ENCODE peak calls at places on chromosomes 13 and 19, in five cellular contexts. F is WTC11, Z is mesothelial cell of epicardium, M is PC-3, S is right lobe of liver. G is an unnamed sample.

GRCh38 chr13:93418398-93418797 is 191.8 kb downstream of the GPC6 start:
- DNase-seq in S (no peak), M (no peak), Z (no peak), F (no peak), G (no peak)

GRCh38 chr19:55109527-55110291 is 7.7 kb downstream of the PPP1R12C start:
- DNase-seq in F (no peak), S (peak), Z (no peak), M (no peak), G (no peak)

GRCh38 chr13:91185294-91185863 is 162.1 kb upstream of the MIR17HG start:
- DNase-seq in F (no peak), M (peak), S (no peak), Z (no peak), G (no peak)

GRCh38 chr13:50707533-50708096 is 135.9 kb downstream of the DLEU7 start:
- DNase-seq in F (no peak), S (no peak), M (no peak), Z (no peak), G (no peak)

GRCh38 chr13:100564444-100565223 is 24.0 kb downstream of the GGACT start:
- DNase-seq in F (no peak), Z (no peak), M (no peak), S (no peak), G (no peak)

GRCh38 chr13:25440081-25440480 is 68.3 kb downstream of the ATP8A2 start:
- DNase-seq in Z (no peak), M (no peak), F (no peak), S (no peak), G (no peak)

GRCh38 chr13:65656740-65657329 is 1573.3 kb downstream of the PCDH9 start:
- DNase-seq in M (peak), Z (no peak), S (no peak), F (no peak), G (no peak)

GRCh38 chr19:45401815-45402468 is 2.9 kb downstream of the PPP1R13L start:
- DNase-seq in F (no peak), S (no peak), M (no peak), Z (no peak), G (no peak)

GRCh38 chr19:58056861-58057260 is 2.2 kb upstream of the ZNF135 start:
- DNase-seq in F (no peak), S (no peak), Z (no peak), M (no peak), G (no peak)

GRCh38 chr19:1307320-1307719 is 21.6 kb downstream of the EFNA2 start:
- DNase-seq in F (no peak), M (no peak), S (no peak), Z (no peak), G (no peak)

DNA sequence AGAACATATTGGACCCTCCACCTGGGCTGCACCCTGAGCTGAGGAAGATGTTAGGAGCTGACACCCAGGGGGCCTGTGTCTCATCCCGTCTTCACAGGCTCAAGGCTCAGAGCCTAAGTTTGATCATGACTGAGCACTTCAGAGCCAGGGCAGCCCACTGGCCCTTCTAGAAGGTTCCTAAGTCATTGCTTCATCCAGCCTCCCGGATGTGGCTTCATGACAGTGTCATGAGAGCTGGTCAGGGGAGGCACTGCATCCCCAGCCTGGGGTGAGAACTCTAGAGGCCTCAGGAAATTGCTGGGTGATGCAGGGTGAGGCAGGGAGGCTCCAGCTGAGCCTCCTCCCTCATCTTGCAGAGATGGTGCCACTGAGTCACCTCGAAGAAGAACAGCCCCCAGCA is 24.9 kb upstream of the PIK3R2 start:
- DNase-seq in M (peak), S (no peak), F (no peak), Z (no peak), G (no peak)
- TF ChIP-seq CTCF in M (no peak), S (no peak), F (no peak), Z (no peak), G (no peak)

GRCh38 chr19:51402117-51402516 is 11.7 kb upstream of the C19orf84 start:
- DNase-seq in M (no peak), Z (no peak), S (no peak), F (no peak), G (no peak)

GRCh38 chr19:51410950-51411748 is 6.3 kb downstream of the SIGLEC10 start:
- DNase-seq in M (peak), Z (no peak), S (no peak), F (no peak), G (no peak)

GRCh38 chr19:51407631-51408131 is 9.8 kb downstream of the SIGLEC10 start:
- DNase-seq in S (no peak), M (peak), Z (no peak), F (peak), G (no peak)
- TF ChIP-seq CTCF in S (peak), M (peak), Z (no peak), F (peak), G (peak)

GRCh38 chr13:39881383-39881782 is 225.9 kb downstream of the COG6 start:
- DNase-seq in M (no peak), Z (no peak), F (no peak), S (no peak), G (no peak)

GRCh38 chr13:39881887-39882286 is 226.4 kb downstream of the COG6 start:
- DNase-seq in Z (no peak), M (no peak), F (no peak), S (no peak), G (no peak)

GRCh38 chr13:39876258-39876657 is 220.8 kb downstream of the COG6 start:
- DNase-seq in S (no peak), M (peak), F (no peak), Z (no peak), G (no peak)

GRCh38 chr13:39877134-39877533 is 221.7 kb downstream of the COG6 start:
- DNase-seq in F (no peak), Z (no peak), S (no peak), M (no peak), G (no peak)

GRCh38 chr13:39879286-39880035 is 224.0 kb downstream of the COG6 start:
- DNase-seq in M (no peak), F (no peak), Z (no peak), S (no peak), G (no peak)
- TF ChIP-seq CTCF in M (no peak), F (no peak), Z (no peak), S (no peak), G (no peak)

DNA sequence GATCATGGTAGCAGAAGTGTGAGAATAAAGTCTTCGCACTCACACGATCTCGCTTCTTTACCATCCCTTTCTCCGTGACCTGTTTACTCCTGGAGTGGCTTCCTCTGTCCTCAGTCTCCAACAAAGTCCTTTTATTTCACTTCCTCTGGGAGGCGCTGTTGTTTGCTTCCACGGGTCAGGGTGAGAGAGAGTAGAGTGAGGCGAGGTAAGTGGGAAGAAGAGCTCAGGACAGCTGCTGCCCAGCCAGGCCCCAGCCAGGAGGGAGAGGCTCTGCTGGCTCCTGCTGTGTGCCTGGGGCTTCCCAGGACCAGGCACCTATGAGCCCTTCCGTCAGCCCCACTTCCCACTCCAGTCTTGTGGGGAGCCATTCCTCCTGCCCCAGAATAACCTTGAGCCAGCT is 242.1 kb downstream of the FGF9 start:
- DNase-seq in Z (no peak), M (no peak), F (peak), S (no peak), G (no peak)
- TF ChIP-seq CTCF in Z (no peak), M (no peak), F (peak), S (no peak), G (peak)

DNA sequence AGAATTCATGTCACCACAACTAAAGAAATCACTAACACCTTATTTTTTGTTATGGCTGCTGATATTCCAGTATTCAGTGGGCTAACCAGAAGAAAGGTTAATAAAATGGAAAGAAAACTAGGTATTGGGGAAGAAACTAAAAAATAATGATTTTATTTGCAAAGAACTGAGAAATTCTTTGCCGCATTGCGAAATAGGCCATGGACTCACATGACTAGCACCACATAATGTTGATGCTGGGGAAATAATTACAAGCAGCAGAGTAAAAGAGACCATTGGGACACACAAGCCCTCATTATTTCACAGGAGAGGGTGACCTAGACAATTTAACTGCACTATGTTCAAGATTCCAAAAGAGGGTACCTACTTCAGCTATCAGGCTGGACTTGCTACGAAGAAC is 1411.5 kb downstream of the SLITRK5 start:
- DNase-seq in M (no peak), Z (no peak), F (no peak), S (no peak), G (no peak)
- TF ChIP-seq CTCF in M (no peak), Z (no peak), F (no peak), S (no peak), G (no peak)

DNA sequence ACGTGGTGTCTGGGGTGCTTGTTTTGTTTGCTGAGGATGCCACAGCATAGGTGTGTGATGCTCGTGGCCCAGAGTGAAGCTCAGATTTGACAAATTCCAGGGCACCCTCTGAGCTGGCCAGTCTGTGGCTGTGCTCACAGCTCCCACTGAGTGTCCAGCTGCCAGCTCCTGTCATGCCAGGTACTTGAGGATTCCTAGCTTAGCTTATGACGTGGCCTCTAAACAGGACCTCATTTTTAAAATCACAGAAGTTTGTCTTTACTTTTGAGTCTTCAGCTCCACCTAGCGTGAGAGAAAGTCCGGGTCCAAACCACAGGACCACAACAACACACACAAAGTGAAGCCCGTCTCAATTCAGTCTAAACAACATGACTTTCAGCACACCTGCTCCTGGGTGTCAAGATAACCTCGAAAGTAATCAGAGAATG is 117.3 kb downstream of the RAB20 start:
- DNase-seq in F (no peak), S (no peak), Z (no peak), M (peak), G (no peak)
- TF ChIP-seq CTCF in F (no peak), S (peak), Z (no peak), M (no peak), G (peak)

GRCh38 chr13:110946171-110946570 is 31.3 kb upstream of the ANKRD10 start:
- DNase-seq in F (no peak), M (no peak), S (no peak), Z (no peak), G (no peak)

GRCh38 chr13:110944968-110945952 is 30.4 kb upstream of the ANKRD10 start:
- DNase-seq in Z (no peak), F (no peak), S (no peak), M (no peak), G (no peak)

GRCh38 chr13:110949116-110949515 is 34.2 kb upstream of the ANKRD10 start:
- DNase-seq in Z (no peak), S (no peak), M (no peak), F (no peak), G (no peak)

GRCh38 chr13:110942248-110942981 is 27.5 kb upstream of the ANKRD10 start:
- DNase-seq in F (no peak), M (no peak), Z (no peak), S (no peak), G (no peak)

DNA sequence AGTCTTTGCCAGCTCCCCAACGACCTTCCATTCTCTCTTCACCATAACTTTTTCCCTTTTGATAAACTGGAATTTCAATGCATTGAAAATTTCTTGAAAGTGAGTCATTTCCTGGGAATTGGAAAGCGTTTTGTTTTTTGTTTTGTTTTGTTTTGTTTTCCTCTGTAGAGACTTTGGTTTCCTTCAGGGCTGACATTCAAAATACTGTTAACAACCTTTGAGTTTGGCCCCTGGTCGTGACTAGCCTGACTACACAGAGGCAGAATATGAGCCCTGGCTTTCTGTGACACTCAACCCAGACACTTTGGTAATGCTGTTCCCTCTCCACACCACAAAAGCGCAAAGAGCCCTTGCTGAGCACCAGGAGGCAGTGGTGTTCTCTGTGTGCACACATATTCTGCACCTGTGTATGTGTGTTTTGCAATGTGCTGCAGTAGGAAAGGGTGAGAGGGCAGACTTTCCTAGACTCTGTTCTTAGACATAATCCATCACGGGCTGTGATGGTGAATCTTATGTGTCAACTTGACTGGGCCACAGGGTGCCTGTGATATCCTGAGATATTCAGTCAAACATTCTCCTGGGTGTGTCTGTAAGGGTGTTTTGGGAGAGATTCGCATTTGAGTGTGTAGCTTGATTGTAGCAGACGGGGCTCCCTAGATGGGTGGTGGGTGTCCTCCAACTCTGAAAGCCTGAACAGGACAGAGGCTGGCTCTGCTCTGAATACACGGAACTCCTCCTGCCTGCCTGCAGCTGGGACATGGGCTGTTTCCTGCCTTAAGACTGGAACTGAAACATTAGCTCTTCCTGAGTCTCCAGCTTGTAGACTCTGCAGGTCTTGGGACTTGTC is 29.5 kb upstream of the ANKRD10 start:
- DNase-seq in S (no peak), M (peak), F (peak), Z (no peak), G (no peak)
- TF ChIP-seq CTCF in S (peak), M (peak), F (no peak), Z (no peak), G (peak)

DNA sequence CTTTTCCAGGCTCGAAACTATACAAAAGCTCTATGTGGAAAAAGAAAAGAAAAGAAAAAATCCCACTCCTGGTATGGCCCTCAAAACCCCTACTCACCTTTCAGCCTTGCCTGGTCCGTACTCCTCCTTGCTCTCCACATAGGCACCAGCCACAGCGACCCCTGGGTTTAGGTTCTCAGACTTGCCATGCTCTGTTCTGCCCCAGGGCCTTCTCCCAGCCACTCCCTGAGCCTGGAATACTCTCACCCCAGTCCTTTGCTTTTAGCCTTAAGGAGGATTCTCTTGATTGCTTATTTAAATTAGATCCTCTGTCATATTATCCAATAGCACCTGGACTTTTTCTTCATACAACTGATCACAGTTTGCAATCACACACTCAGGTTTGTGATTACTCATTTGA is 522.5 kb downstream of the DIAPH3 start:
- DNase-seq in F (peak), Z (no peak), M (peak), S (no peak), G (no peak)
- TF ChIP-seq CTCF in F (peak), Z (no peak), M (peak), S (no peak), G (peak)

DNA sequence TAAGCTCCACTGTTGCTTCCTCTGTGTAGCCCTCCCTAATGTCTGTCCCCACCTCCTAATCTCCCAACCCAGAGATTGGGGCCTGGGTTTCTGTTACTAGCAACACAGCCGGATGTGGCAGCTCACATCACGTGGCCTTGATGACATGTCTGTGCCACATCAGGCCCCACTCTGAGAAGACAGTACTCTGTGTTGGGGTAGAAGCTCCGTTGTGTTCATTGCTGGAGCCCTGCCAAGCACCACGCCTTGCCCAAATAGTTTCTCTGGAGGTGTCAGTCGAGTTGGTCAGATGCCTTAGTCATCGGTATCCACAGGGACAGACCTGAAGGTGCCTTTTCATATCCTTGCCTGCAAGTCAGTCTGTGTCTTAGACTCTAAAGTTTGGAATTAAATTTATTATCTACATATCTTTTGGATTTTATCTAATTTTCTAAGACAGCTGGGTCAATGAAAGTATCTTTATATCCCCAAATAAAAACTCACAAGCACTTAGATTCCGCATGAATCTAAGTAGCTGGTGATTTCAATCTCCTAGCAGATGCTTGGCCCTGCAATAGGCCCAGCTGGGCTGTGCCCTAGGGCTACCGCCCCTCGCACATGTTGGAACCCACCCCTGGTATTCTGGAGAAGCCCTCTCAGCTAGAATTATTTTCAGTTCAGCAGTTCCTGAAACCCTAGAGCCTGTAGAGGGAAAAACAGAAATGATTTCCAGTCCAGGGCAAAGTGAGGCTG is 204.0 kb upstream of the TSHZ3 start:
- DNase-seq in S (no peak), Z (no peak), M (peak), F (no peak), G (no peak)
- TF ChIP-seq CTCF in S (no peak), Z (no peak), M (no peak), F (no peak), G (no peak)